ENCODE peak calls at places on chromosomes 2 and 18, in four cellular contexts. Y is HCT116, V is uterus, U is lower leg skin. W is an unnamed sample.

GRCh38 chr2:146874260-146874658 is 970.6 kb upstream of the ACVR2A start:
- DNase-seq in Y (peak; percentile 88), U (no peak), V (peak; percentile 13), W (no peak)

GRCh38 chr18:48796491-48797205 is 154.1 kb downstream of the SMAD7 start:
- DNase-seq in V (peak; percentile 4), Y (no peak), U (peak; percentile 42), W (no peak)

GRCh38 chr18:66495844-66496243 is 108.0 kb downstream of the CDH19 start:
- DNase-seq in U (no peak), Y (no peak), V (no peak), W (peak; percentile 1)

GRCh38 chr2:99940963-99941362 is 201.4 kb downstream of the AFF3 start:
- DNase-seq in U (no peak), Y (no peak), V (peak; percentile 19), W (no peak)

GRCh38 chr2:70931376-70932000 is 4.2 kb upstream of the ATP6V1B1 start:
- DNase-seq in Y (no peak), V (no peak), U (peak; percentile 74), W (no peak)

GRCh38 chr2:156892449-156893335 is 364.8 kb upstream of the GALNT5 start:
- DNase-seq in U (no peak), V (no peak), Y (peak; percentile 68), W (no peak)

GRCh38 chr2:124959582-124959981 is 934.5 kb downstream of the CNTNAP5 start:
- DNase-seq in Y (no peak), U (no peak), V (no peak), W (no peak)

GRCh38 chr2:190879474-190880373 is 897 bp upstream of the GLS start:
- DNase-seq in Y (no peak), U (no peak), V (no peak), W (no peak)

GRCh38 chr2:99507964-99508818 is 18.4 kb upstream of the REV1 start:
- DNase-seq in U (no peak), V (no peak), Y (no peak), W (no peak)

GRCh38 chr2:160494243-160494642 is 636 bp upstream of the RBMS1 start:
- DNase-seq in U (no peak), Y (no peak), V (no peak), W (no peak)

GRCh38 chr2:80573167-80573566 is 268.6 kb upstream of the LRRTM1 start:
- DNase-seq in V (no peak), Y (no peak), U (no peak), W (no peak)

GRCh38 chr2:5690231-5690630 is 2.0 kb upstream of the SOX11 start:
- DNase-seq in Y (no peak), V (no peak), U (no peak), W (no peak)

GRCh38 chr18:44887227-44887631 is 206.5 kb downstream of the SETBP1 start:
- DNase-seq in U (no peak), V (no peak), Y (no peak), W (peak; percentile 12)

GRCh38 chr2:27442282-27442980 is at the start of gene KRTCAP3:
- DNase-seq in Y (peak; percentile 42), U (no peak), V (no peak), W (no peak)

GRCh38 chr18:11497585-11497984 is 111.8 kb upstream of the SLC35G4 start:
- DNase-seq in U (no peak), Y (no peak), V (no peak), W (no peak)

GRCh38 chr2:120972286-120972685 is 236.6 kb downstream of the GLI2 start:
- DNase-seq in V (no peak), Y (no peak), U (no peak), W (no peak)

GRCh38 chr2:180516204-180516603 is 464.2 kb upstream of the UBE2E3 start:
- DNase-seq in U (no peak), V (no peak), Y (no peak), W (no peak)

GRCh38 chr2:63853527-63854310 is 12.0 kb downstream of the UGP2 start:
- DNase-seq in V (no peak), U (no peak), Y (no peak), W (no peak)

GRCh38 chr2:57760448-57760847 is 286.2 kb upstream of the VRK2 start:
- DNase-seq in V (no peak), Y (no peak), U (no peak), W (no peak)

GRCh38 chr2:216108967-216109921 is at the start of gene XRCC5:
- DNase-seq in V (peak; percentile 98), Y (peak; percentile 92), U (peak; percentile 99), W (peak; percentile 53)
- TF ChIP-seq POLR2A in V (peak; percentile 59), Y (peak; percentile 85), U (no peak), W (peak; percentile 90)

DNA sequence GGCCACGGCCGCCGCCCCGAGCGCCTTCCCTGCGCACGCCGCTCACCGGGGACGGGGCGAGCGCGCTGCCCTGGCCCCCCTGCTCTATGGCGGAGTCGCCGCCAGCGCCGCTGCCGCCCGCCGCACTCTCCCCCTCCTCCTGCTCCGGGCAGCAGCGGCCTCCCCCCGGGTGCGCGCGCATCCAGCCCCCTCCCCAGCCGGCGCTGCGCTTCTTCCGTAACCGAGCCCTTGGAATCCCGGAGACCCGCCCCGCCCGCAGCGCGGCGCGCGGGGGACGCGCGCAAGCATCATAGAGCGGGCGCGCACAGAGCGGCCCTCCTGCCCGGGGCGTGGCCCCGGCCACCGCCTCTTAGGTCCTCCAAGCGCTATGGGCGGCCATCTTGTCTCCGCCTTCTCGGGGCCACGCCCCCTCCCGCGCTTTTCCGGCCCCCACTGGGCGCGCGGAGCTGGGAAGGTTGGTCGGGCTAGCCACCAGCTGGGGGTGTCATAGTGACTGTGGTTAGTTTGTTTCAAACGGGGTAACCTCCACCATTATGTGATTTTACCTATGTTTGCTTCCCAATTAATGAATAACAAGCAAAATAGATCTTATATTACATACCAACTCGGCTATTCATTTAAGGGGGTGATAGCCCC is at the start of gene MBD2:
- DNase-seq in U (peak; percentile 98), Y (peak; percentile 89), V (peak; percentile 94), W (peak; percentile 63)
- TF ChIP-seq POLR2A in U (no peak), Y (peak; percentile 57), V (peak; percentile 75), W (no peak)

DNA sequence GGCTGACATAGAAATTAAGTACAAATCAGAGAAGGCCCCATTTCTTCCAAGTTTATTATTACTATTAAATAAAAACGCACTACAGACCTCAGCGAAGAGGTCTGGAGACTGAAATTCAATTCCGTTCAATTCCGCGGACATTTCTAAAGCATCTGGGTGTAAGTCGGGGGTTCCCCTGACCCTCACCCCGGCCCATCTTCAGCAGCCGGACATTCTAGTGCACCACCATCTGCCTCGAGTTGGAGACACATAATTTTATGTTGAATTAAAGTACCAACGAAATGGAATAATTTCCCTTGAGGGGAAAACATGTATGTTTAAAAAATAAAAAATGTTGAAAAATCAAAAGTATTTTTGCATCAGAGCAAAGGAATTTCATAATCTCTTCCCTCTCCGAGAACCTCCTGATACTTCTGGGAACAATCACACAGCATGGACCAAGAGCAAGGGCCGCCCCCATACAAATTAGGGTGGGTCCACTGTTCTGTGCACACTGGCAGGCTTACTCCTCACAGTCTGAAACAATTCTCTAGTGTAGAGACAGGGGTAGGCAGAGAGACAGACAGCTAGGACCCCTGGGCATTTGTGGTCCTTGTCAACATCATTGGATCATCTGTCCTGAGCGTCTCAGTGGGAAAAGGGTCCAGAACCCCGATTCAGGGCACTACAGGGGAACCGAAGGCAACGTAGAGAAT is 29.3 kb downstream of the MBP start:
- DNase-seq in V (no peak), Y (no peak), U (peak; percentile 88), W (no peak)
- TF ChIP-seq POLR2A in V (no peak), Y (no peak), U (no peak), W (no peak)

DNA sequence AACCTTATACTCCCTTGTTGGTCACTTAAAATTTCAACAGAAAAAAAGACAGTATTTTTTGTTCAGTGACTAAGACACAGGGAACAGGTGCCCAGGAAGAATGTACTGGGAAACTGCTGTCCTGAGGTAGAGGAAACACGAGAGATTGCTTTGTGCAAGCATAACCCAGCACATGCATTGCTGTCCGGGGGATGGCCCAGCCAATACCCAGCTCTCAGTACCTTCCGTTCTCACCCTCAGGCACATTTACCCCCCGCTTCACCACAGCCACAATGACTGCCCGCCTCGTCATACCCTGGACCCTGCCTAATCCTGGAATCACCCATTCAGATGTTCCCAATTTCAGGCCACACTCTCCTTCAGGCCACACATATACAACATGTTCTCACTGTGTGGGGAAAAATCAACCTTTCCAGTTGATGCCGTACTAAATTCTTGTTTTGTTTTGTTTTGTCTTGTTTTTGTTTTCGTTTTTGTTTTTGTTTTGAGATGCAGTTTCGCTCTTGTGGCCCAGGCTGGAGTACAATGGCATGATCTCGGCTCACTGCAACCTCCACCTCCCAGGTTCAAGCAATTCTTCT is 140.7 kb downstream of the ESCO1 start:
- DNase-seq in Y (no peak), V (no peak), U (no peak), W (no peak)
- TF ChIP-seq POLR2A in Y (no peak), V (no peak), U (no peak), W (no peak)